ENCODE peak calls at places on chromosomes 16 and 17, in four cellular contexts. O, J, A and I are unnamed samples.

GRCh38 chr16:30054959-30055553 is 10.5 kb upstream of the ALDOA start:
- DNase-seq in J (peak), O (peak), A (no peak), I (no peak)

GRCh38 chr17:71975998-71976649 is 144.7 kb upstream of the SOX9 start:
- DNase-seq in A (peak), O (peak), J (peak), I (no peak)

GRCh38 chr17:12830692-12831363 is 41.5 kb downstream of the ARHGAP44 start:
- DNase-seq in J (no peak), A (peak), O (no peak), I (no peak)

GRCh38 chr17:47404875-47405274 is 81.1 kb downstream of the EFCAB13 start:
- DNase-seq in A (no peak), O (no peak), J (no peak), I (no peak)

GRCh38 chr16:6749714-6750113 is 582.9 kb upstream of the RBFOX1 start:
- DNase-seq in J (no peak), O (no peak), A (no peak), I (no peak)

GRCh38 chr16:3467920-3468319 is 24.4 kb downstream of the NAA60 start:
- DNase-seq in J (no peak), O (no peak), A (no peak), I (no peak)

GRCh38 chr17:66638707-66639479 is 196.0 kb upstream of the CACNG5 start:
- DNase-seq in O (no peak), A (no peak), J (no peak), I (no peak)

GRCh38 chr16:87163637-87164036 is 153.6 kb downstream of the C16orf95 start:
- DNase-seq in O (no peak), A (no peak), J (no peak), I (no peak)

GRCh38 chr16:4058386-4058785 is 57.9 kb downstream of the ADCY9 start:
- DNase-seq in J (no peak), O (no peak), A (no peak), I (no peak)

GRCh38 chr16:75535901-75536300 is at the start of gene CHST5:
- DNase-seq in J (no peak), O (peak), A (no peak), I (peak)

GRCh38 chr16:87780385-87780989 is 14.7 kb upstream of the KLHDC4 start:
- DNase-seq in O (peak), A (peak), J (no peak), I (no peak)

GRCh38 chr17:58398574-58399266 is 18.6 kb downstream of the RNF43 start:
- DNase-seq in J (no peak), A (no peak), O (no peak), I (no peak)

GRCh38 chr16:30603945-30604315 is 6.3 kb downstream of the ZNF689 start:
- DNase-seq in O (no peak), J (no peak), A (no peak), I (no peak)

GRCh38 chr16:65757064-65757463 is 609.4 kb upstream of the CDH5 start:
- DNase-seq in A (no peak), J (no peak), O (no peak), I (no peak)

GRCh38 chr17:78407387-78407990 is 29.0 kb downstream of the PGS1 start:
- DNase-seq in O (no peak), J (no peak), A (no peak), I (no peak)

GRCh38 chr16:25709182-25709581 is 17.4 kb downstream of the HS3ST4 start:
- DNase-seq in J (no peak), O (no peak), A (no peak), I (no peak)

GRCh38 chr16:10988879-10989278 is 44.5 kb downstream of the CLEC16A start:
- DNase-seq in A (no peak), O (no peak), J (no peak), I (no peak)

GRCh38 chr17:60229189-60229802 is 79.5 kb downstream of the CA4 start:
- DNase-seq in A (no peak), O (no peak), J (no peak), I (peak)

GRCh38 chr17:77215281-77215680 is 74.5 kb downstream of the SEC14L1 start:
- DNase-seq in J (no peak), O (no peak), A (no peak), I (no peak)

GRCh38 chr16:68064791-68065365 is 20.3 kb upstream of the NFATC3 start:
- DNase-seq in O (peak), A (peak), J (peak), I (peak)

GRCh38 chr17:3794890-3795757 is 5.9 kb downstream of the ITGAE start:
- DNase-seq in O (no peak), A (no peak), J (no peak), I (no peak)

GRCh38 chr16:3812469-3813172 is 67.9 kb downstream of the CREBBP start:
- DNase-seq in A (no peak), O (no peak), J (no peak), I (no peak)

DNA sequence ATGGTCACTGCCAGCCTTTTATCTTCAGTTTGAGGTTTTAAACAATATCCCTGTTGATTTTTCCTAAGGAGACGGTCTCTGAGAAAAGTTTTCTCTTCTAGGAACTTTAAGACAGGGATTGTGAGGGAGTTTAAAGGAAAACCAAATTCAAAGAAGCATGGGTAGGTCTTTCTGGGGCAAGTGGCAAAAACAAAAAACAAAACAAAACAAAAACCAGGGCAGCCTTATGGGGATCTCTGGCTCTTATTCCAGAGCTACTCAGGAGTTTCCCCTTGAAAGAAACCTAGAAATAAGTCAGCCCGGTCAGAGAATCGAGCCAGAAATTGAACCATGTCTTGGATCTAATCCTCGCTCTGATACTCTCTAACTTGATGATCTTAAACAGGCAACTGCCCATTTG is 424.5 kb downstream of the GRIN2A start:
- DNase-seq in J (no peak), O (no peak), A (no peak), I (no peak)
- TF ChIP-seq CTCF in J (no peak), O (no peak), A (no peak), I (no peak)

GRCh38 chr17:82107341-82107860 is 9.4 kb upstream of the FASN start:
- DNase-seq in O (no peak), J (no peak), A (no peak), I (peak)
- TF ChIP-seq CTCF in O (no peak), J (no peak), A (no peak), I (peak)

DNA sequence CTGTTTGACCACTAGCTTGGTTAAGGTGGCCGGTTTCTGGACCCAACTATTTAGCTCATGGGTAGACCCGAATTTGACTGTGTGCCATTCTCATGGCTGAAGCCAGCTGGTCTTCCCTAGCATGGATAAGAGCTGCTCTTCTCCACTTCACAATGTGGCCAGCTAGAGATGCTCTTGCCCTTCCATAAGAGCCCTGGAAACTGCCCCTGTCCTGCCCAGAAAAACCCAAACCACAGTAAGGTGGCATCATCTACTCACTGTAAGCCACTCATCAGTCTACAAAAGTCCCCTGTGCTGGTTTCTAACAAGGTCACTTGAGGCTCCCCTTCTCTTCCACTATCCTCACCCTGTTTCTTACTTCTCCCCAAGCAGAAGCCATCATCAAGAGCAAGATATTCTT is 165.1 kb downstream of the HS3ST2 start:
- DNase-seq in O (no peak), A (no peak), J (no peak), I (no peak)
- TF ChIP-seq CTCF in O (no peak), A (no peak), J (no peak), I (no peak)

GRCh38 chr16:46801428-46802049 is 29.4 kb downstream of the C16orf87 start:
- DNase-seq in J (no peak), A (no peak), O (no peak), I (peak)
- TF ChIP-seq CTCF in J (no peak), A (no peak), O (no peak), I (peak)

GRCh38 chr17:73776978-73777567 is 132.8 kb upstream of the SDK2 start:
- DNase-seq in O (no peak), A (peak), J (no peak), I (peak)
- TF ChIP-seq CTCF in O (no peak), A (no peak), J (no peak), I (no peak)

DNA sequence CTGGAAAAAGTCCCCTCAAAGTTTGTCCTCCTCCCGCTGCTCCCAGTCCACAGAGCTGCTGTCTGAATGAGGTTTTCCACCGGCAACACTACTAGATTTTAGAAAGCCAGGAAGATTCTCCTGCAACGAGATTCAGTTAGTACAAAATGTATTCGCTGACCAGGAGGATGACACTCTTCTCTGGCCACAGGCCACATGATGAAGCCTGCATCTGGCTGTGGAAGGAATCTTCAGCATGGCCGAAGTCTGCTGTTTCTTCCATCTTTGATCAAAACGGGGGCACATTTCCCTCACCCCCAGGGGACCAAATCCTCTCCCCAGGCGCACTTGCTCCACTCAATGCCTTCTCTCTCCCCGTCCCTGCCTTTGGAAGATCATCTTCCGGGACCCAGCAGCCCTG is 215.8 kb upstream of the NLRP1 start:
- DNase-seq in A (no peak), J (no peak), O (no peak), I (no peak)
- TF ChIP-seq CTCF in A (no peak), J (no peak), O (no peak), I (no peak)